ENCODE peak calls at places on chromosomes 12 and 14, in five cellular contexts. One of them, this sample, is unnamed.

GRCh38 chr12:52044284-52044983 is 6.8 kb upstream of the NR4A1 start:
- DNase-seq in HFF-Myc: no peak
- DNase-seq in astrocyte of the cerebellum: peak; percentile 92
- DNase-seq in AG04450: no peak
- DNase-seq in coronary artery: peak; percentile 97
- DNase-seq in this sample: no peak

GRCh38 chr14:75440733-75441474 is 13.1 kb downstream of the JDP2 start:
- DNase-seq in HFF-Myc: no peak
- DNase-seq in astrocyte of the cerebellum: no peak
- DNase-seq in AG04450: peak; percentile 81
- DNase-seq in coronary artery: no peak
- DNase-seq in this sample: no peak

GRCh38 chr12:20194171-20194570 is 174.2 kb upstream of the PDE3A start:
- DNase-seq in HFF-Myc: no peak
- DNase-seq in astrocyte of the cerebellum: no peak
- DNase-seq in AG04450: no peak
- DNase-seq in coronary artery: no peak
- DNase-seq in this sample: no peak

GRCh38 chr12:10497602-10498001 is 8.1 kb upstream of the EIF2S3B start:
- DNase-seq in HFF-Myc: no peak
- DNase-seq in astrocyte of the cerebellum: peak; percentile 67
- DNase-seq in AG04450: no peak
- DNase-seq in coronary artery: no peak
- DNase-seq in this sample: no peak

GRCh38 chr12:20309504-20310148 is 58.7 kb upstream of the PDE3A start:
- DNase-seq in HFF-Myc: no peak
- DNase-seq in astrocyte of the cerebellum: no peak
- DNase-seq in AG04450: no peak
- DNase-seq in coronary artery: no peak
- DNase-seq in this sample: no peak

GRCh38 chr12:53222170-53223005 is 9.6 kb downstream of the RARG start:
- DNase-seq in HFF-Myc: no peak
- DNase-seq in astrocyte of the cerebellum: no peak
- DNase-seq in AG04450: no peak
- DNase-seq in coronary artery: peak; percentile 67
- DNase-seq in this sample: no peak

GRCh38 chr12:93612719-93613228 is 40.3 kb downstream of the SOCS2 start:
- DNase-seq in HFF-Myc: no peak
- DNase-seq in astrocyte of the cerebellum: no peak
- DNase-seq in AG04450: no peak
- DNase-seq in coronary artery: no peak
- DNase-seq in this sample: no peak

GRCh38 chr14:73261075-73261474 is 23.8 kb downstream of the PAPLN start:
- DNase-seq in HFF-Myc: no peak
- DNase-seq in astrocyte of the cerebellum: no peak
- DNase-seq in AG04450: no peak
- DNase-seq in coronary artery: no peak
- DNase-seq in this sample: no peak

GRCh38 chr12:94644141-94644575 is 6.2 kb downstream of the TMCC3 start:
- DNase-seq in HFF-Myc: no peak
- DNase-seq in astrocyte of the cerebellum: no peak
- DNase-seq in AG04450: no peak
- DNase-seq in coronary artery: no peak
- DNase-seq in this sample: no peak

GRCh38 chr14:104196461-104197180 is 58.2 kb downstream of the KIF26A start:
- DNase-seq in HFF-Myc: no peak
- DNase-seq in astrocyte of the cerebellum: no peak
- DNase-seq in AG04450: no peak
- DNase-seq in coronary artery: no peak
- DNase-seq in this sample: no peak

GRCh38 chr14:57136669-57137068 is 132.0 kb downstream of the EXOC5 start:
- DNase-seq in HFF-Myc: no peak
- DNase-seq in astrocyte of the cerebellum: no peak
- DNase-seq in AG04450: no peak
- DNase-seq in coronary artery: no peak
- DNase-seq in this sample: no peak

GRCh38 chr14:39873793-39874192 is 441.6 kb upstream of the FBXO33 start:
- DNase-seq in HFF-Myc: no peak
- DNase-seq in astrocyte of the cerebellum: no peak
- DNase-seq in AG04450: no peak
- DNase-seq in coronary artery: no peak
- DNase-seq in this sample: no peak

GRCh38 chr12:11228268-11228879 is 41.1 kb downstream of the PRB3 start:
- DNase-seq in HFF-Myc: peak; percentile 11
- DNase-seq in astrocyte of the cerebellum: peak; percentile 9
- DNase-seq in AG04450: no peak
- DNase-seq in coronary artery: no peak
- DNase-seq in this sample: no peak

GRCh38 chr12:29537292-29537691 is 39.8 kb upstream of the OVCH1 start:
- DNase-seq in HFF-Myc: no peak
- DNase-seq in astrocyte of the cerebellum: no peak
- DNase-seq in AG04450: peak; percentile 32
- DNase-seq in coronary artery: no peak
- DNase-seq in this sample: no peak

GRCh38 chr12:43336962-43337555 is 214.9 kb downstream of the ADAMTS20 start:
- DNase-seq in HFF-Myc: no peak
- DNase-seq in astrocyte of the cerebellum: peak; percentile 29
- DNase-seq in AG04450: no peak
- DNase-seq in coronary artery: no peak
- DNase-seq in this sample: no peak

GRCh38 chr14:60648169-60648933 is 926 bp downstream of the SIX1 start:
- DNase-seq in HFF-Myc: no peak
- DNase-seq in astrocyte of the cerebellum: no peak
- DNase-seq in AG04450: no peak
- DNase-seq in coronary artery: no peak
- DNase-seq in this sample: no peak

GRCh38 chr12:68972570-68972969 is 39.6 kb upstream of the CPM start:
- DNase-seq in HFF-Myc: no peak
- DNase-seq in astrocyte of the cerebellum: no peak
- DNase-seq in AG04450: no peak
- DNase-seq in coronary artery: no peak
- DNase-seq in this sample: no peak

GRCh38 chr14:73623504-73623903 is 11.2 kb downstream of the ACOT6 start:
- DNase-seq in HFF-Myc: no peak
- DNase-seq in astrocyte of the cerebellum: no peak
- DNase-seq in AG04450: no peak
- DNase-seq in coronary artery: no peak
- DNase-seq in this sample: no peak

GRCh38 chr14:65153101-65153500 is 50.8 kb upstream of the MAX start:
- DNase-seq in HFF-Myc: no peak
- DNase-seq in astrocyte of the cerebellum: no peak
- DNase-seq in AG04450: no peak
- DNase-seq in coronary artery: no peak
- DNase-seq in this sample: no peak

GRCh38 chr14:102878174-102878969 is 44.1 kb upstream of the AMN start:
- DNase-seq in HFF-Myc: no peak
- DNase-seq in astrocyte of the cerebellum: no peak
- DNase-seq in AG04450: no peak
- DNase-seq in coronary artery: no peak
- DNase-seq in this sample: no peak

GRCh38 chr14:69226736-69227135 is 33.2 kb upstream of the GALNT16 start:
- DNase-seq in HFF-Myc: no peak
- DNase-seq in astrocyte of the cerebellum: no peak
- DNase-seq in AG04450: no peak
- DNase-seq in coronary artery: no peak
- DNase-seq in this sample: no peak

GRCh38 chr14:48665077-48665784 is 920.9 kb downstream of the RPS29 start:
- DNase-seq in HFF-Myc: no peak
- DNase-seq in astrocyte of the cerebellum: no peak
- DNase-seq in AG04450: no peak
- DNase-seq in coronary artery: no peak
- DNase-seq in this sample: no peak

GRCh38 chr14:59919582-59920377 is at the start of gene LRRC9:
- DNase-seq in HFF-Myc: no peak
- DNase-seq in astrocyte of the cerebellum: peak; percentile 34
- DNase-seq in AG04450: no peak
- DNase-seq in coronary artery: no peak
- DNase-seq in this sample: no peak

GRCh38 chr14:71133296-71133695 is 226.0 kb downstream of the PCNX1 start:
- DNase-seq in HFF-Myc: no peak
- DNase-seq in astrocyte of the cerebellum: no peak
- DNase-seq in AG04450: no peak
- DNase-seq in coronary artery: peak; percentile 16
- DNase-seq in this sample: peak; percentile 57

GRCh38 chr14:71136386-71137060 is 229.3 kb downstream of the PCNX1 start:
- DNase-seq in HFF-Myc: no peak
- DNase-seq in astrocyte of the cerebellum: no peak
- DNase-seq in AG04450: no peak
- DNase-seq in coronary artery: peak; percentile 64
- DNase-seq in this sample: peak; percentile 66

GRCh38 chr14:71135911-71136310 is 228.7 kb downstream of the PCNX1 start:
- DNase-seq in HFF-Myc: no peak
- DNase-seq in astrocyte of the cerebellum: no peak
- DNase-seq in AG04450: no peak
- DNase-seq in coronary artery: peak; percentile 53
- DNase-seq in this sample: peak; percentile 17

GRCh38 chr14:71135496-71135895 is 228.2 kb downstream of the PCNX1 start:
- DNase-seq in HFF-Myc: no peak
- DNase-seq in astrocyte of the cerebellum: no peak
- DNase-seq in AG04450: no peak
- DNase-seq in coronary artery: peak; percentile 38
- DNase-seq in this sample: peak; percentile 23

DNA sequence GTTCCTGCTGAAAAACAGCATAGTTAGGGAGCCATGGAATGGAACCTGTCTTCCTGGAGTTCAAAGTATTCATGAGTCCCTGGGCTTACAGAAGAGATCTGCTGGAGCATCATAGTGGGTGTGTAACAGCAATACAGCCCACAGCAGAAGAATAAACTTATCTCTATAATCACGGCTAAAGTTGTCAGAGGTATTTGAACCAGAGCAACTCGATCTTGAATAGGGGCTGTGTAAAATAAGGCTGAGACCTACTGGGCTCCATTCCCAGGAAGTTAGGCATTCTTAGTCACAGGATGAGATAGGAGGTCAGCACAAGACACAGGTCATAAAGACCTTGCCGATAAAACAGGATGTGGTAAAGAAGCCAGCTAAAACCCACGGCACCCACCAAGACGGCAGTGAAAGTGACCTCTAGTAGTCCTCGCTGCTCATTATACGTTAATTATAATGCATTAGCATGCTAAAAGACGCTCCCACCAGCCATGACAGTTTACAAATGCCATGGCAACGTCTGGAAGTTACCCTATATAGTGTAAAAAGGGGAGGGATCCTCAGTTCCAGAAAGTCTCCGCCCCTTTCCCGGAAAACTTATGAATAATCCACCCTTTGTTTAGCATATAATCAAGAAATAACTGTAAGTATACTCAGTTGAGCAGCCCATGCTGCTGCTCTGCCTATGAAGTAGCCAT is 223.4 kb downstream of the PCNX1 start:
- DNase-seq in HFF-Myc: no peak
- DNase-seq in astrocyte of the cerebellum: peak; percentile 65
- DNase-seq in AG04450: peak; percentile 45
- DNase-seq in coronary artery: no peak
- DNase-seq in this sample: peak; percentile 27
- TF ChIP-seq CTCF in HFF-Myc: no peak
- TF ChIP-seq CTCF in astrocyte of the cerebellum: no peak
- TF ChIP-seq CTCF in AG04450: no peak
- TF ChIP-seq CTCF in coronary artery: no peak
- TF ChIP-seq CTCF in this sample: no peak

GRCh38 chr14:91419044-91419397 is 1.4 kb upstream of the CCDC88C start:
- DNase-seq in HFF-Myc: no peak
- DNase-seq in astrocyte of the cerebellum: no peak
- DNase-seq in AG04450: no peak
- DNase-seq in coronary artery: no peak
- DNase-seq in this sample: no peak
- TF ChIP-seq CTCF in HFF-Myc: no peak
- TF ChIP-seq CTCF in astrocyte of the cerebellum: no peak
- TF ChIP-seq CTCF in AG04450: no peak
- TF ChIP-seq CTCF in coronary artery: no peak
- TF ChIP-seq CTCF in this sample: peak; percentile 42

GRCh38 chr14:82009993-82010392 is 476.3 kb upstream of the SEL1L start:
- DNase-seq in HFF-Myc: no peak
- DNase-seq in astrocyte of the cerebellum: no peak
- DNase-seq in AG04450: no peak
- DNase-seq in coronary artery: no peak
- DNase-seq in this sample: no peak

GRCh38 chr14:82003418-82003817 is 469.8 kb upstream of the SEL1L start:
- DNase-seq in HFF-Myc: no peak
- DNase-seq in astrocyte of the cerebellum: no peak
- DNase-seq in AG04450: no peak
- DNase-seq in coronary artery: no peak
- DNase-seq in this sample: no peak

GRCh38 chr14:82011460-82011859 is 477.8 kb upstream of the SEL1L start:
- DNase-seq in HFF-Myc: no peak
- DNase-seq in astrocyte of the cerebellum: no peak
- DNase-seq in AG04450: no peak
- DNase-seq in coronary artery: no peak
- DNase-seq in this sample: no peak

DNA sequence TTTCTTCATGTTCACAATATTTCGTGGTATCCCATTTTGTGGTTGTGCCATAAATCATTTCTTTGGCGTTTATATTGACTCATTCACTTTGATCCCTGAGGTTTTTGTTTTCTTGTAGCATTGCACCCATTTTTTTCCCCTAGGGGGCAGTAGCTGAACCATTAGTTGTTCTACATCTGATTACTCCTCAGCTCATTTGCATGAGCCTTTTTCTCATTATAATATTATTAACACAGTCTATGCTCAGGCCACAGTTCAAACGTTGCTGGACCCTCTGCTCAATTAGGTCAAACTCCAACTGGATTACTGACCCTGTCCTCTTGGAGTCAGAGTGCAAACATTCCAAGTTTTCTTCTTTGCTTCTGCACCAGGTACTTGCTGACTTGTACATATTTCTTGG is 475.4 kb upstream of the SEL1L start:
- DNase-seq in HFF-Myc: no peak
- DNase-seq in astrocyte of the cerebellum: no peak
- DNase-seq in AG04450: no peak
- DNase-seq in coronary artery: no peak
- DNase-seq in this sample: no peak
- TF ChIP-seq CTCF in HFF-Myc: no peak
- TF ChIP-seq CTCF in astrocyte of the cerebellum: no peak
- TF ChIP-seq CTCF in AG04450: no peak
- TF ChIP-seq CTCF in coronary artery: no peak
- TF ChIP-seq CTCF in this sample: no peak

DNA sequence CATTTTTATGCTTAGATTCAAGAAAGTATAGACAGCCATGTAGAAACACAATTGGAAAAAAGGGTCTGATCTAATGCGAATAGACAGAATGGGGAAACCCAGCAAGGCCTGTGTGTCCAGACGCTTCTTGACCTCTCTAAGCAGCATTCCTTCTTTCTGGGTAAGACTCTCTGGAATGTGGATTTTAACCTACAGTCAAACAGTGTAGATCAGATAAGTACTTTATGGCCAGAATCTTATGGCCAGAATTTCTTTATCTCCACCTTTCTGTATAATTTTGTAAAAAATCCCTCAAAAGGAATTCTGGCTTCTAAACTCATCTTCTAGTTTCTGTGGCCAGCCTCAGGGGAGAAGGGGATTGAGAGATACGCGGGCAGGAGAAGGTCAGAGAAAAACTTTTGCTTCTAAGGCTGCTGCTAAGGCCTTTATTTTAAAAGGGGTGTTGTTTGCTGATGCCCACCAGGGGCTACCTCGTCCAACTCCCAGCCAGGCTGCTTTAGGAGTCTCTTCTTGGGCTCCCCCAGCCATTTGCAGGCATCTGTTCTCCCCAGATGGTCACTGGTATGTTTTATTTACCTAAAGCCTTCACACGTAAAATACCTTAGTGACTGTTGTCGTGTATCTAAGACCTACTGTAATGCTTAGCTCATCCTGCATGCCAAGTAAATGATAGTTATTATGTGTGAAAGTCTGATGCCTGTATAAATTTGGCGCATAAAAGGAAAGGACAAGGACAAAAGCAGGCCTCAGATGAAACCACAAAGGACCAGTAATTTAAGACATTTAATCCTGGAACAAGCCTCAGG is 68.4 kb downstream of the ANO6 start:
- DNase-seq in HFF-Myc: no peak
- DNase-seq in astrocyte of the cerebellum: no peak
- DNase-seq in AG04450: peak; percentile 61
- DNase-seq in coronary artery: no peak
- DNase-seq in this sample: no peak
- TF ChIP-seq CTCF in HFF-Myc: no peak
- TF ChIP-seq CTCF in astrocyte of the cerebellum: peak; percentile 26
- TF ChIP-seq CTCF in AG04450: peak; percentile 47
- TF ChIP-seq CTCF in coronary artery: no peak
- TF ChIP-seq CTCF in this sample: peak; percentile 36